ENCODE peak calls at places on chromosomes 11 and 22, in six cellular contexts. R, U, L, A, C and I are unnamed samples.
A peak's percentile ranks its signal among the peaks of the same experiment; 100 is the strongest.

GRCh38 chr11:88515002-88515401 is 177.5 kb upstream of the CTSC start:
- DNase-seq in R (no peak), U (no peak), L (no peak), A (no peak), C (no peak), I (no peak)

GRCh38 chr11:105177658-105178057 is 38.1 kb upstream of the CARD18 start:
- DNase-seq in R (no peak), U (no peak), L (no peak), A (no peak), C (no peak), I (no peak)

GRCh38 chr11:111555255-111555654 is 14.7 kb downstream of the LAYN start:
- DNase-seq in R (no peak), U (no peak), L (no peak), A (no peak), C (no peak), I (no peak)

GRCh38 chr11:45079075-45079444 is 67.4 kb upstream of the PRDM11 start:
- DNase-seq in R (no peak), U (no peak), L (no peak), A (no peak), C (no peak), I (no peak)

GRCh38 chr22:37162221-37163095 is 12.7 kb upstream of the IL2RB start:
- DNase-seq in R (no peak), U (no peak), L (no peak), A (no peak), C (no peak), I (peak; percentile 87)

GRCh38 chr11:47532597-47533213 is 20.2 kb downstream of the CELF1 start:
- DNase-seq in R (peak; percentile 22), U (no peak), L (no peak), A (no peak), C (no peak), I (no peak)

GRCh38 chr11:60363542-60364525 is 14.5 kb upstream of the MS4A7 start:
- DNase-seq in R (peak; percentile 74), U (no peak), L (peak; percentile 79), A (peak; percentile 12), C (no peak), I (peak; percentile 62)

GRCh38 chr11:75050516-75050915 is 46.2 kb downstream of the OR2AT4 start:
- DNase-seq in R (no peak), U (no peak), L (no peak), A (no peak), C (no peak), I (no peak)

GRCh38 chr22:48919851-48920589 is 907.7 kb downstream of the BRD1 start:
- DNase-seq in R (no peak), U (no peak), L (no peak), A (no peak), C (no peak), I (no peak)

GRCh38 chr11:35134403-35135126 is 4.4 kb upstream of the CD44 start:
- DNase-seq in R (no peak), U (no peak), L (no peak), A (no peak), C (no peak), I (no peak)

GRCh38 chr22:46922037-46922436 is 159.6 kb downstream of the TBC1D22A start:
- DNase-seq in R (no peak), U (no peak), L (no peak), A (no peak), C (no peak), I (no peak)

GRCh38 chr11:73246303-73246702 is 25.8 kb upstream of the P2RY6 start:
- DNase-seq in R (no peak), U (no peak), L (no peak), A (no peak), C (no peak), I (no peak)

GRCh38 chr11:71947498-71947897 is 18.7 kb downstream of the RNF121 start:
- DNase-seq in R (peak; percentile 87), U (no peak), L (no peak), A (no peak), C (no peak), I (no peak)

GRCh38 chr22:44531487-44531886 is 33.5 kb upstream of the RTL6 start:
- DNase-seq in R (no peak), U (no peak), L (no peak), A (no peak), C (no peak), I (no peak)

GRCh38 chr22:30305519-30305905 is 16.2 kb upstream of the CASTOR1 start:
- DNase-seq in R (no peak), U (peak; percentile 71), L (peak; percentile 67), A (peak; percentile 43), C (no peak), I (peak; percentile 63)

GRCh38 chr22:21448627-21449416 is 18.4 kb upstream of the TMEM191C start:
- DNase-seq in R (peak; percentile 0), U (peak; percentile 7), L (no peak), A (no peak), C (peak; percentile 20), I (no peak)

DNA sequence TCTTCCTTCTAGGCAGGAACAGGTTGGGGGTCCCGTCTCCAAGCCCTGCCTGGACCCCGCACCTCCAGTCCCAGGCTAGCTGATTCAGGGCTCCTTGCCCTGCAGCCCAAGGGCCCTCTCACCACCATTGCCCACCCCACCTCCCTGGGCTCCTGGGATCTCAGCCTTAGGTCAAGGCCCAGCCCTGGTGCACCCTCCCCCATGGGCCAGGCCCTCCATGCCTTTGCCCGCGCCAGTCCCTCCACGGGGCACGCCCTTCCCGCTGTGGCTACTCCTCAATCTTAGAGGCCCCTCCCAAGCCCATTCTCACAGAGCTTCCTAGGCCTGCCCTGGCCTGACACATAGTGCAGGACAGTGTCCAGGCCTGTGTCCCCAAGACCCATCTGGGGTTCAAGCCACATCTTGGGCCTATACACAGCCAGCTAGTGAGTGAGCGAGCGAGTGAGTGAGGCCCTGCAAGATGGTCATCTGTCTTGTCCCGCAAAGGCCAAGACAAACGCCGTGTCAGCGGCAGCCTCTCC is 6.9 kb downstream of the GP1BB start:
- DNase-seq in R (no peak), U (no peak), L (no peak), A (no peak), C (no peak), I (no peak)
- TF ChIP-seq CTCF in R (no peak), U (no peak), L (no peak), A (no peak), C (no peak), I (no peak)

GRCh38 chr22:31730344-31730711 is 19.6 kb downstream of the PRR14L start:
- DNase-seq in R (no peak), U (no peak), L (no peak), A (no peak), C (no peak), I (no peak)
- TF ChIP-seq CTCF in R (peak; percentile 10), U (no peak), L (no peak), A (no peak), C (no peak), I (no peak)

DNA sequence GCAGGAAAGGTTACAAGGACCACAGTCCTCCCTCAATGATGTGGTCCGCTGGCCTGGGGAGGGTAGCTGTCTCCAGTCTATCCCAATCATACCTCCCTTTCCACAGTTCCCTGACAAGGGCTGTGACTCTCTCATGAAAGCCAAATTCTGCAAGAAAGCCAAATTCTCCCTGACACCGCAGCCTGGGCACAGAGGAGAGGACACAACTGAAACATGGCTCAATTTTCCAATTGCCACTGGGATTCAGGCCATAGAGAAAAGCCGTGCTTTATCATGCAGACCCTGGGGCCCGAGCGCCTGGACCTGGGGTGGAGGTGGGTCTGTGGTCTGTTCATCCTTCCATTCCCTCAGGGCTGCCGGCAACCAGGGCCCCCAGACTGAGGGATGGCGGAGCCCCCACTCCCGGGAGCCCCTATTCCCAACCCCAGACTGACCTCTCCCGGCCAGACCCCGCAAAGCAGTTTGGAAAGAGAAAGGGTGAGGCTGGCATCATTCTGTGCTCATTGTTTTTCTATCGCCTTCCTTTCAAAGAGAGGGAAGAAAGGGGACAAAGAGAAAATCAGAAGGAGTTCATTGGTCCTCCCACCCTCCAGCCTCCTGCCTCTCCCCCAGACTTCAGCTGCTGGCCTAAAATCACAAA is 239.5 kb downstream of the BUD13 start:
- DNase-seq in R (no peak), U (no peak), L (no peak), A (no peak), C (no peak), I (no peak)
- TF ChIP-seq CTCF in R (no peak), U (no peak), L (no peak), A (no peak), C (no peak), I (peak; percentile 14)

DNA sequence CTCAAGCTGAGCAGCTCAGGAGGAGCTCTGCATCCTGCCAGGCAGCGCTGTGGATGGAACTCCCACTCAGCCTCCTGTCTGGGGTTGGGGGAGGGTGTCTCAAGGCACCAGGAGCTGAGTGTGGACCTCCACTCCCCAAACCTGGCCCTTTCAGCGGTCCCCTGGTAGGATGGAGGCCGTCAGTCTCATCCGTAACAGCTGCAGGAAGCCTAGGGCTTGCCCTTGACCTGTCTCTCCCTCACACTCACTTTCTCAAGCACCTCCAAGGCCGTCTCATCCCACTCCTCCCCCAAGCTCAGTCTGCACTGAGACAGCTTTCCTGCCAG is 341.7 kb upstream of the B3GAT1 start:
- DNase-seq in R (no peak), U (no peak), L (no peak), A (no peak), C (no peak), I (no peak)
- TF ChIP-seq CTCF in R (no peak), U (no peak), L (no peak), A (no peak), C (no peak), I (no peak)

GRCh38 chr22:34804588-34804987 is 261.4 kb upstream of the ISX start:
- DNase-seq in R (peak; percentile 20), U (no peak), L (no peak), A (no peak), C (no peak), I (no peak)
- TF ChIP-seq CTCF in R (peak; percentile 12), U (no peak), L (no peak), A (no peak), C (no peak), I (no peak)